ENCODE peak calls at places on chromosome 16, in six cellular contexts. N, Q, J, X, C and D are unnamed samples.
A peak's percentile ranks its signal among the peaks of the same experiment; 100 is the strongest.

GRCh38 chr16:84947022-84947421 is 64.3 kb downstream of the ZDHHC7 start:
- DNase-seq in N (no peak), Q (no peak), J (peak; percentile 93), X (no peak), C (no peak), D (no peak)

GRCh38 chr16:90008708-90009145 is 10.5 kb downstream of the DBNDD1 start:
- DNase-seq in N (no peak), Q (no peak), J (no peak), X (no peak), C (no peak), D (no peak)

GRCh38 chr16:50449800-50450199 is 81.0 kb upstream of the BRD7 start:
- DNase-seq in N (no peak), Q (no peak), J (no peak), X (no peak), C (no peak), D (no peak)

GRCh38 chr16:1159973-1160772 is 7.3 kb downstream of the CACNA1H start:
- DNase-seq in N (no peak), Q (no peak), J (peak; percentile 81), X (peak; percentile 85), C (no peak), D (no peak)

GRCh38 chr16:50434872-50435478 is 66.2 kb upstream of the BRD7 start:
- DNase-seq in N (no peak), Q (no peak), J (no peak), X (no peak), C (no peak), D (no peak)

GRCh38 chr16:85462405-85463227 is 150.5 kb upstream of the GSE1 start:
- DNase-seq in N (no peak), Q (no peak), J (no peak), X (peak; percentile 57), C (no peak), D (no peak)

GRCh38 chr16:27257271-27257670 is 11.3 kb downstream of the NSMCE1 start:
- DNase-seq in N (no peak), Q (no peak), J (no peak), X (no peak), C (no peak), D (no peak)

GRCh38 chr16:84606081-84606875 is 11.6 kb downstream of the COTL1 start:
- DNase-seq in N (no peak), Q (no peak), J (no peak), X (no peak), C (no peak), D (no peak)

GRCh38 chr16:17222756-17223411 is 247.9 kb downstream of the XYLT1 start:
- DNase-seq in N (no peak), Q (no peak), J (no peak), X (peak; percentile 41), C (no peak), D (no peak)

GRCh38 chr16:24504467-24505345 is 34.7 kb upstream of the RBBP6 start:
- DNase-seq in N (peak; percentile 74), Q (no peak), J (peak; percentile 22), X (peak; percentile 47), C (peak; percentile 48), D (no peak)

GRCh38 chr16:74224828-74225227 is 71.8 kb upstream of the PSMD7 start:
- DNase-seq in N (no peak), Q (no peak), J (no peak), X (no peak), C (no peak), D (no peak)

GRCh38 chr16:52549011-52549692 is 2.2 kb upstream of the TOX3 start:
- DNase-seq in N (no peak), Q (no peak), J (no peak), X (no peak), C (no peak), D (no peak)

GRCh38 chr16:81127051-81127450 is 30.9 kb upstream of the GCSH start:
- DNase-seq in N (no peak), Q (peak; percentile 90), J (no peak), X (no peak), C (no peak), D (no peak)

GRCh38 chr16:17447273-17447672 is 23.5 kb downstream of the XYLT1 start:
- DNase-seq in N (no peak), Q (no peak), J (no peak), X (no peak), C (no peak), D (no peak)

GRCh38 chr16:14308357-14308723 is 237.2 kb downstream of the MRTFB start:
- DNase-seq in N (no peak), Q (no peak), J (no peak), X (no peak), C (no peak), D (no peak)

GRCh38 chr16:77748426-77748825 is 26.1 kb downstream of the NUDT7 start:
- DNase-seq in N (no peak), Q (no peak), J (no peak), X (no peak), C (no peak), D (no peak)

GRCh38 chr16:64627288-64627687 is 494.6 kb downstream of the CDH11 start:
- DNase-seq in N (no peak), Q (no peak), J (no peak), X (no peak), C (no peak), D (no peak)

GRCh38 chr16:48383877-48384304 is 1.3 kb downstream of the SIAH1 start:
- DNase-seq in N (no peak), Q (no peak), J (peak; percentile 21), X (peak; percentile 33), C (no peak), D (no peak)

GRCh38 chr16:87459833-87460232 is 33.0 kb downstream of the ZCCHC14 start:
- DNase-seq in N (no peak), Q (no peak), J (no peak), X (no peak), C (no peak), D (no peak)

GRCh38 chr16:25012525-25012991 is 2.6 kb downstream of the ARHGAP17 start:
- DNase-seq in N (no peak), Q (no peak), J (no peak), X (no peak), C (no peak), D (no peak)

GRCh38 chr16:22174642-22175041 is 12.3 kb downstream of the SDR42E2 start:
- DNase-seq in N (no peak), Q (no peak), J (no peak), X (no peak), C (no peak), D (no peak)

GRCh38 chr16:13081825-13082224 is 180.4 kb downstream of the SHISA9 start:
- DNase-seq in N (no peak), Q (no peak), J (no peak), X (no peak), C (no peak), D (no peak)

GRCh38 chr16:13077816-13078215 is 176.4 kb downstream of the SHISA9 start:
- DNase-seq in N (no peak), Q (no peak), J (no peak), X (no peak), C (no peak), D (no peak)

GRCh38 chr16:17245727-17246576 is 224.8 kb downstream of the XYLT1 start:
- DNase-seq in N (no peak), Q (no peak), J (no peak), X (no peak), C (no peak), D (no peak)

GRCh38 chr16:25317732-25318316 is 60.2 kb upstream of the ZKSCAN2 start:
- DNase-seq in N (no peak), Q (no peak), J (no peak), X (no peak), C (no peak), D (no peak)

GRCh38 chr16:62034236-62035114 is 1.8 kb downstream of the CDH8 start:
- DNase-seq in N (no peak), Q (no peak), J (no peak), X (no peak), C (no peak), D (no peak)

GRCh38 chr16:11705311-11705710 is 37.1 kb downstream of the SNN start:
- DNase-seq in N (no peak), Q (no peak), J (peak; percentile 68), X (no peak), C (no peak), D (no peak)

GRCh38 chr16:23504453-23505179 is 5.7 kb downstream of the GGA2 start:
- DNase-seq in N (peak; percentile 66), Q (peak; percentile 86), J (no peak), X (peak; percentile 65), C (peak; percentile 75), D (no peak)

GRCh38 chr16:86856946-86857586 is 278.7 kb downstream of the FOXL1 start:
- DNase-seq in N (no peak), Q (no peak), J (no peak), X (no peak), C (no peak), D (no peak)

DNA sequence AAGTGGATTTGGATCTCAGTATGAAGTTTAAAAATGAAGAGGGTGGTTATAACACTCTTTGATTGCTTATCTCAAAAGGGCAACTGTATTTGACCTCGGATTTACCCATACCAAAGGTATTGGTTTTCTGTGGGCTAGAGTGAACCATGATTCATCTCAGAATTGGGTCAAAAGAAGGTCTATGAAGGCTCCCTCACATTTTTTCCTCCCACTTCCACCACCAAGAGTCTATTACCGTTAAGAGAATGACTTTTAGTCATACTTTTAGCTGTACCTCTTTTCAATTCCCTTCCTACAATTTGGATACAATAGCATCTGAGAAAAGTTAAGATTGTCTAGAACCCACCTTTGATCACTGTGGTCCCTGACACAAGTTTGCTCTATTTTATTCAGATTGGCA is 280.9 kb downstream of the RBFOX1 start:
- DNase-seq in N (no peak), Q (no peak), J (no peak), X (no peak), C (no peak), D (no peak)
- H3K4me3 ChIP-seq in N (no peak overlapping the region), Q (no peak overlapping the region), J (no peak overlapping the region), X (no peak overlapping the region), C (no peak overlapping the region), D (no peak overlapping the region)

GRCh38 chr16:57391708-57392107 is 12.9 kb upstream of the CCL17 start:
- DNase-seq in N (no peak), Q (no peak), J (no peak), X (no peak), C (no peak), D (no peak)

GRCh38 chr16:57391308-57391699 is 13.3 kb upstream of the CCL17 start:
- DNase-seq in N (no peak), Q (no peak), J (no peak), X (no peak), C (no peak), D (no peak)

GRCh38 chr16:57392694-57393093 is 11.9 kb upstream of the CCL17 start:
- DNase-seq in N (no peak), Q (no peak), J (peak; percentile 77), X (peak; percentile 37), C (no peak), D (no peak)

GRCh38 chr16:57395026-57395425 is 9.5 kb upstream of the CCL17 start:
- DNase-seq in N (no peak), Q (no peak), J (no peak), X (no peak), C (no peak), D (no peak)

GRCh38 chr16:57394444-57394843 is 10.1 kb upstream of the CCL17 start:
- DNase-seq in N (no peak), Q (no peak), J (peak; percentile 83), X (peak; percentile 50), C (no peak), D (no peak)
- H3K4me1 ChIP-seq in N (no peaks in the 10 kb centered on the region), Q (peaks cover 6% of the 10 kb centered on the region), J (no peaks in the 10 kb centered on the region), X (peaks cover 6% of the 10 kb centered on the region), C (no peaks in the 10 kb centered on the region), D (peaks cover 34% of the 10 kb centered on the region)

GRCh38 chr16:53775106-53775820 is 71.3 kb downstream of the FTO start:
- DNase-seq in N (no peak), Q (no peak), J (no peak), X (no peak), C (no peak), D (no peak)
- H3K27ac ChIP-seq in N (no peak overlapping the region), Q (peak overlapping the region; percentile 77), J (no peak overlapping the region), X (peak overlapping the region; percentile 64), C (no peak overlapping the region), D (peak overlapping the region; percentile 42)

GRCh38 chr16:54287018-54287757 is 601 bp upstream of the IRX3 start:
- DNase-seq in N (peak; percentile 1), Q (peak; percentile 67), J (peak; percentile 25), X (no peak), C (peak; percentile 86), D (no peak)
- H3K4me3 ChIP-seq in N (peak overlapping the region; percentile 71), Q (peak overlapping the region; percentile 88), J (peak overlapping the region; percentile 87), X (no peak overlapping the region), C (peak overlapping the region; percentile 60), D (peak overlapping the region; percentile 75)